ENCODE peak calls at places on chromosome 21, in eight cellular contexts. C is right lobe of liver; Q is upper lobe of right lung; G is retina; Z is effector CD4-positive, alpha-beta T cell; B is CD8-positive, alpha-beta memory T cell; D is neural crest cell; M is stimulated activated CD4-positive, alpha-beta T cell treated with anti-CD3 and anti-CD28 coated beads, TNF-alpha, amount 100 ng/mL, for 1 hour. K is an unnamed sample.
A peak's percentile ranks its signal among the peaks of the same experiment; 100 is the strongest.

GRCh38 chr21:40254540-40255455 is 387.6 kb downstream of the PCP4 start:
- DNase-seq in C (no peak), Q (no peak), G (no peak), Z (no peak), B (no peak), D (no peak), M (no peak), K (no peak)

GRCh38 chr21:39141502-39141901 is 41.7 kb downstream of the PSMG1 start:
- DNase-seq in C (no peak), Q (no peak), G (peak; percentile 28), Z (no peak), B (no peak), D (no peak), M (no peak), K (no peak)

GRCh38 chr21:42049578-42050430 is 21.3 kb upstream of the UMODL1 start:
- DNase-seq in C (no peak), Q (no peak), G (no peak), Z (no peak), B (no peak), D (no peak), M (no peak), K (no peak)

GRCh38 chr21:14358775-14359174 is 24.2 kb downstream of the HSPA13 start:
- DNase-seq in C (no peak), Q (no peak), G (no peak), Z (no peak), B (no peak), D (no peak), M (no peak), K (no peak)

GRCh38 chr21:29168874-29169273 is 38.4 kb downstream of the MAP3K7CL start:
- DNase-seq in C (no peak), Q (no peak), G (no peak), Z (no peak), B (no peak), D (no peak), M (no peak), K (no peak)

GRCh38 chr21:30634906-30635305 is at the start of gene KRTAP20-2:
- DNase-seq in C (no peak), Q (no peak), G (no peak), Z (no peak), B (no peak), D (no peak), M (no peak), K (no peak)

GRCh38 chr21:22278366-22278765 is 1280.2 kb downstream of the NCAM2 start:
- DNase-seq in C (no peak), Q (no peak), G (no peak), Z (no peak), B (no peak), D (no peak), M (no peak), K (no peak)

GRCh38 chr21:36282568-36283230 is 37.3 kb upstream of the MORC3 start:
- DNase-seq in C (no peak), Q (no peak), G (no peak), Z (no peak), B (no peak), D (no peak), M (no peak), K (no peak)

K was measured in chondrocyte.